ENCODE peak calls at places on chromosomes 13 and 19, in five cellular contexts. X is GM12878, G is K562, O is SK-N-SH, K is HepG2. R is an unnamed sample.

GRCh38 chr19:7852851-7853759 is 21.1 kb downstream of the PRR36 start:
- DNase-seq in X (no peak), G (peak), O (peak), K (peak), R (no peak)

GRCh38 chr13:25286308-25286968 is 850 bp downstream of the MTMR6 start:
- DNase-seq in X (no peak), G (no peak), O (peak), K (peak), R (no peak)

GRCh38 chr19:3401004-3401768 is 34.8 kb downstream of the NFIC start:
- DNase-seq in X (no peak), G (no peak), O (no peak), K (no peak), R (no peak)

GRCh38 chr13:38417727-38418126 is 68.1 kb downstream of the UFM1 start:
- DNase-seq in X (no peak), G (peak), O (peak), K (peak), R (no peak)

GRCh38 chr13:40651866-40652587 is 14.4 kb downstream of the FOXO1 start:
- DNase-seq in X (no peak), G (no peak), O (no peak), K (no peak), R (no peak)

GRCh38 chr13:92175330-92175729 is 776.9 kb downstream of the GPC5 start:
- DNase-seq in X (no peak), G (no peak), O (peak), K (peak), R (no peak)

GRCh38 chr19:32018014-32018413 is 327.4 kb upstream of the ZNF507 start:
- DNase-seq in X (no peak), G (no peak), O (no peak), K (no peak), R (no peak)

GRCh38 chr19:16197188-16197621 is 506 bp upstream of the AP1M1 start:
- DNase-seq in X (no peak), G (no peak), O (no peak), K (peak), R (peak)

GRCh38 chr19:38173324-38174041 is 50.5 kb downstream of the DPF1 start:
- DNase-seq in X (no peak), G (no peak), O (peak), K (no peak), R (no peak)

GRCh38 chr13:111897178-111897845 is 169.6 kb upstream of the SOX1 start:
- DNase-seq in X (no peak), G (no peak), O (no peak), K (no peak), R (no peak)

GRCh38 chr13:101946411-101946810 is 455.4 kb downstream of the FGF14 start:
- DNase-seq in X (no peak), G (no peak), O (no peak), K (no peak), R (no peak)

GRCh38 chr13:106344318-106344717 is 191.1 kb downstream of the EFNB2 start:
- DNase-seq in X (no peak), G (no peak), O (no peak), K (no peak), R (no peak)

GRCh38 chr19:29489182-29489951 is 36.4 kb upstream of the VSTM2B start:
- DNase-seq in X (no peak), G (no peak), O (no peak), K (no peak), R (no peak)

GRCh38 chr19:8148410-8149231 is 771 bp downstream of the FBN3 start:
- DNase-seq in X (no peak), G (peak), O (peak), K (no peak), R (no peak)

GRCh38 chr19:50313812-50314536 is 15.2 kb downstream of the KCNC3 start:
- DNase-seq in X (no peak), G (no peak), O (peak), K (no peak), R (no peak)
- TF ChIP-seq SIN3A in X (no peak), G (no peak), O (no peak), K (no peak), R (no peak)

GRCh38 chr13:33284016-33284415 is 1.5 kb downstream of the STARD13 start:
- DNase-seq in X (no peak), G (no peak), O (no peak), K (no peak), R (no peak)

GRCh38 chr13:33281951-33282595 is 3.5 kb downstream of the STARD13 start:
- DNase-seq in X (no peak), G (no peak), O (no peak), K (no peak), R (no peak)

GRCh38 chr13:33285420-33286124 is at the start of gene STARD13:
- DNase-seq in X (peak), G (peak), O (peak), K (peak), R (peak)

GRCh38 chr13:33284916-33285315 is 639 bp downstream of the STARD13 start:
- DNase-seq in X (no peak), G (no peak), O (no peak), K (peak), R (no peak)

GRCh38 chr13:33283195-33283910 is 2.2 kb downstream of the STARD13 start:
- DNase-seq in X (no peak), G (no peak), O (no peak), K (no peak), R (no peak)
- H3K4me3 ChIP-seq in X (no peak), G (no peak), O (peak), K (peak), R (peak)

DNA sequence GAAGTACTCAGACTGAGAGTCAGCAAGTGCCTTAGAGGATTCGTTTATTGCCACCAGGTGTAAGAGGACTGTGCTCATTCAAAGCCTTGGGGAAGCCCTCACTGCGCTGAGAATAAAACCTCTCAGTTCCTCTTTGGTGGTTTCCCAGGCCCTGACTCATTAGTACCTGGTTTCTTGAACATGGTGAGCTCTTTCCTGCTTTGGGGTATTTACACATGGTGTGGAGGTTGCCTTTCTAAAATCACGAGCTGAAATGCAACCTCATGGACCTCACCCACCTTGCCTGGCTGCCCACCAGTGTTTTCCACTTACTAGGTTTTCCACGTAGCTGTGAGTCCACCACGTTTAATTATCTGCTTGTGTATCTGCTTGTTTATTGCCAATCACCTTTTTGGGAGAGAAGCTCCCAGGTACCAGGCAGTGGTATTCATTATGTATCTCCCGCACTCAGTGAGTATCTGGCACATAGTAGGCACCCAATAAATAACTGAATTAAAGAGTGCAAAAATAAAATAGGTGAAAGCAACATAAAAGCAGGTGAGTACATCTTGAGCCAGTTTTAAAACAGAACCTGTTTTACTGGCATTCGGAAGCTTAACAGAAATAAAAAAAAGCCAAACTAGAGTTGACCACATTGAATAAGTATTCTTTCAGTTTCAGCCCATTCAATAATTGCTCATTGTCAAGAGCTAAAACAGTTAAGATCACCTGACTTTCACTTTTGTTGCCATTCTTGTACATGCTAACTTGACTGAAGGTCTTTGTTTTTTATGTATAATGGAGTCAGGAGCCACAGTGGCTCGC is 533.0 kb downstream of the MYO16 start:
- DNase-seq in X (peak), G (no peak), O (no peak), K (no peak), R (no peak)
- TF ChIP-seq SIN3A in X (no peak), G (no peak), O (no peak), K (no peak), R (no peak)

DNA sequence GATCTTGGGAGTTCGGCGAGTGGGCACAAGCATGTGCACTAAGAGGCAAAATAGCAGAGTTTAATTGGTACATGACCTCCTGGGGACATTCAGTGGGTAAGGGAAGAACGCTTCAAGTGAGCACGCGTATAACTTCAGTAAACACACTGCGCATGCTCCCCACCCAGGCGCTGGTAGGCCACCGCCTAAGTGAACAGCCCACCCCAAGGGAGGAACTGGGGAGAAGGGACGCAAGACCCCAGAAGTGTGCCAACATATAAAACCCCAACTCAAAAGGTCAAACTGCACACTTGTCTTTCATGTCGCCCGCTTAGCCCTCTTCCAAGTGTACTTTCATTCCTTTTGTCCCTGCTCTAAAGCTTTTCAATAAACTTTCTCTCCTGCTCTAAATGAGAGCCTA is 10.5 kb upstream of the NTN5 start:
- DNase-seq in X (no peak), G (no peak), O (no peak), K (no peak), R (no peak)
- H3K4me3 ChIP-seq in X (no peak), G (no peak), O (no peak), K (no peak), R (no peak)

GRCh38 chr19:1860133-1860775 is 3.1 kb downstream of the KLF16 start:
- DNase-seq in X (no peak), G (peak), O (peak), K (peak), R (no peak)
- TF ChIP-seq SIN3A in X (no peak), G (no peak), O (no peak), K (peak), R (no peak)

DNA sequence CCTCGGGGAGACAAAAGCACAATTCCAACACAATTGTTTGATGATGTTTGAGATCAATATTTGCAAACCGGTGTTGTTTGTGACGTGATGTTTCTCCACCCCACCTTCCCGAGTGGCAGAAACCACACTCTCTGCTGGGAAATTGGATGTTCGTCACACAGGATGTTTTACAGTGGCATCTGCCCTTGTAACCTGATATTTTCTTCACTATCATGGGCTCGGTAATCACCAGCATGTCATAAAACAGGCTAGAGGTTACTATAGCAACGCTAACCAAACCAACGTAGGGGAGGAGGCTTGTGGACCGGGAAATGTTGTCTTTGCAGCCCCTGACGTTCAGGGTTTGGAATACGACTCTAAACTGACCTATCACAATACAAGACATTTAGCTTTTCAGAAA is 454.5 kb downstream of the IRS2 start:
- DNase-seq in X (no peak), G (no peak), O (peak), K (no peak), R (no peak)
- H3K4me3 ChIP-seq in X (no peak), G (no peak), O (peak), K (no peak), R (no peak)